ENCODE peak calls at places on chromosome 5, in nine cellular contexts. C is transverse colon; S is mammary epithelial cell; G is gastrocnemius medialis; P is mesendoderm; X is dorsolateral prefrontal cortex; N is endodermal cell; W is CD8-positive, alpha-beta memory T cell; T is iPS DF 6.9. I is an unnamed sample.

GRCh38 chr5:373710-374602 is 52.4 kb downstream of the AHRR start:
- DNase-seq in C (peak; percentile 34), S (peak; percentile 20), G (no peak), P (no peak), X (peak; percentile 29), N (peak; percentile 53), W (no peak), T (no peak), I (peak; percentile 27)

GRCh38 chr5:8585230-8586018 is 716.5 kb downstream of the MTRR start:
- DNase-seq in C (no peak), S (no peak), G (no peak), P (peak; percentile 33), X (no peak), N (peak; percentile 55), W (no peak), T (no peak), I (no peak)

GRCh38 chr5:83628360-83628759 is 92.3 kb downstream of the HAPLN1 start:
- DNase-seq in C (no peak), S (no peak), G (no peak), P (no peak), X (no peak), N (no peak), W (no peak), T (no peak), I (no peak)

GRCh38 chr5:95760291-95761191 is 29.4 kb downstream of the RHOBTB3 start:
- DNase-seq in C (no peak), S (peak; percentile 65), G (no peak), P (peak; percentile 41), X (no peak), N (no peak), W (no peak), T (no peak), I (no peak)

GRCh38 chr5:147310059-147310704 is 75.4 kb downstream of the STK32A start:
- DNase-seq in C (peak; percentile 87), S (peak; percentile 83), G (peak; percentile 16), P (peak; percentile 33), X (peak; percentile 37), N (peak; percentile 55), W (no peak), T (no peak), I (peak; percentile 85)

GRCh38 chr5:143014017-143014651 is 244.0 kb downstream of the ARHGAP26 start:
- DNase-seq in C (peak; percentile 19), S (no peak), G (no peak), P (peak; percentile 86), X (no peak), N (peak; percentile 94), W (no peak), T (peak; percentile 70), I (peak; percentile 59)

GRCh38 chr5:55031492-55031891 is 7.4 kb downstream of the GZMK start:
- DNase-seq in C (no peak), S (no peak), G (no peak), P (no peak), X (no peak), N (no peak), W (no peak), T (no peak), I (no peak)

GRCh38 chr5:74206571-74207550 is 433.7 kb downstream of the ENC1 start:
- DNase-seq in C (peak; percentile 17), S (peak; percentile 83), G (peak; percentile 33), P (no peak), X (peak; percentile 82), N (no peak), W (no peak), T (no peak), I (peak; percentile 59)

GRCh38 chr5:116847960-116848359 is 273.3 kb upstream of the SEMA6A start:
- DNase-seq in C (peak; percentile 12), S (no peak), G (no peak), P (no peak), X (no peak), N (no peak), W (no peak), T (no peak), I (no peak)

GRCh38 chr5:123950701-123951100 is 438.7 kb downstream of the CSNK1G3 start:
- DNase-seq in C (no peak), S (peak; percentile 56), G (no peak), P (no peak), X (no peak), N (no peak), W (no peak), T (no peak), I (no peak)

GRCh38 chr5:135312255-135312935 is 86.6 kb downstream of the MACROH2A1 start:
- DNase-seq in C (no peak), S (no peak), G (no peak), P (no peak), X (no peak), N (peak; percentile 22), W (no peak), T (no peak), I (peak; percentile 19)

GRCh38 chr5:150164640-150165039 is 1.9 kb upstream of the CDX1 start:
- DNase-seq in C (peak; percentile 63), S (no peak), G (no peak), P (no peak), X (no peak), N (no peak), W (no peak), T (no peak), I (no peak)

GRCh38 chr5:72377920-72378635 is 57.9 kb downstream of the PTCD2 start:
- DNase-seq in C (no peak), S (no peak), G (peak; percentile 62), P (no peak), X (no peak), N (no peak), W (no peak), T (no peak), I (no peak)

GRCh38 chr5:93249651-93250289 is 331.2 kb downstream of the NR2F1-AS1 start:
- DNase-seq in C (no peak), S (peak; percentile 53), G (no peak), P (no peak), X (no peak), N (no peak), W (no peak), T (no peak), I (no peak)

GRCh38 chr5:8577792-8578191 is 708.8 kb downstream of the MTRR start:
- DNase-seq in C (no peak), S (no peak), G (no peak), P (no peak), X (no peak), N (no peak), W (no peak), T (no peak), I (no peak)

GRCh38 chr5:123097871-123098735 is 9.1 kb downstream of the PRDM6 start:
- DNase-seq in C (no peak), S (no peak), G (no peak), P (peak; percentile 61), X (no peak), N (peak; percentile 72), W (no peak), T (no peak), I (no peak)

GRCh38 chr5:169115725-169116124 is 185.2 kb downstream of the SLIT3 start:
- DNase-seq in C (no peak), S (no peak), G (no peak), P (no peak), X (no peak), N (no peak), W (no peak), T (no peak), I (no peak)

DNA sequence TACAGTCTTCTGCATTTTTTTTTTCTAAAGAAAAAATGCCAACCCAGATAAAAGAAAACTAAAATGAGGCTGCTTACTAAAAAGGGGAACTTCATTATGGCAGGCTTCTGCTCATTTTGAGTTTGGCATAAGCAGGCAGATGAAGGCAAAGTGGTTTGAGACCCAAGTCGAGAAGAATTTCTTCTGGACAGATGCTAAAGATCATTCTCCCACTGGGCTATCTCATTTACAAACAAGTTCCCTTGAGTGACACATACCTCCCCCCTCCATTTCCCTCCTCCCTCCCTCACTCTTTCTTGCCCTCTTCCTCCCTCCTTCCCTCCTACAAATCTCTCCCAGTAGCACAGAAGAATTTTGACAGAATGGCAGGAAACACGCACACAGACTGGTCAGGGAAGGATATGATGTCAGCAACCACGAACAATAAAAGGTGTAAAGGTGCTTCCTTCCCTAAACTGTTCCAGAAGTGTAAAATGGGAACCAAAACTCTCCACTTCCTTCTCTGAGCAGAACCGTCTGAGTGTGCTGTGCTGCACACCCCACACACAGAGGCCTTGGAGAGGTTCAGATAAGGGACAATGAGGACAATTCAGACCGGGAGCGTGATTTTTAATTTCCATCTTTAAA is 55.9 kb downstream of the MEF2C start:
- DNase-seq in C (peak; percentile 33), S (peak; percentile 6), G (no peak), P (peak; percentile 51), X (no peak), N (no peak), W (no peak), T (no peak), I (no peak)
- H3K27ac ChIP-seq in C (peak overlapping the region; percentile 51), S (no peak overlapping the region), G (peak overlapping the region; percentile 85), P (no peak overlapping the region), X (peak overlapping the region; percentile 74), N (no peak overlapping the region), W (no peak overlapping the region), T (no peak overlapping the region), I (peak overlapping the region; percentile 30)

GRCh38 chr5:97480313-97480712 is 297.3 kb upstream of the RIOK2 start:
- DNase-seq in C (no peak), S (no peak), G (no peak), P (no peak), X (no peak), N (no peak), W (no peak), T (no peak), I (no peak)
- H3K27ac ChIP-seq in C (no peak overlapping the region), S (no peak overlapping the region), G (no peak overlapping the region), P (no peak overlapping the region), X (no peak overlapping the region), N (no peak overlapping the region), W (no peak overlapping the region), T (no peak overlapping the region), I (no peak overlapping the region)

GRCh38 chr5:138926257-138926656 is 51.1 kb upstream of the LRRTM2 start:
- DNase-seq in C (no peak), S (no peak), G (no peak), P (no peak), X (no peak), N (no peak), W (no peak), T (no peak), I (no peak)

GRCh38 chr5:138926688-138927448 is 51.7 kb upstream of the LRRTM2 start:
- DNase-seq in C (no peak), S (no peak), G (no peak), P (no peak), X (no peak), N (no peak), W (no peak), T (no peak), I (no peak)

GRCh38 chr5:138929571-138929955 is 54.4 kb upstream of the LRRTM2 start:
- DNase-seq in C (no peak), S (no peak), G (no peak), P (no peak), X (no peak), N (no peak), W (no peak), T (no peak), I (no peak)

GRCh38 chr5:138927979-138928378 is 52.8 kb upstream of the LRRTM2 start:
- DNase-seq in C (peak; percentile 43), S (no peak), G (no peak), P (no peak), X (peak; percentile 87), N (no peak), W (no peak), T (no peak), I (no peak)

GRCh38 chr5:138927539-138927938 is 52.4 kb upstream of the LRRTM2 start:
- DNase-seq in C (no peak), S (no peak), G (no peak), P (no peak), X (no peak), N (peak; percentile 24), W (no peak), T (no peak), I (no peak)
- H3K27ac ChIP-seq in C (no peak overlapping the region), S (no peak overlapping the region), G (no peak overlapping the region), P (no peak overlapping the region), X (peak overlapping the region; percentile 95), N (peak overlapping the region; percentile 12), W (no peak overlapping the region), T (no peak overlapping the region), I (peak overlapping the region; percentile 70)

GRCh38 chr5:57836921-57837320 is 354.3 kb upstream of the ACTBL2 start:
- DNase-seq in C (no peak), S (peak; percentile 32), G (no peak), P (no peak), X (no peak), N (no peak), W (no peak), T (no peak), I (no peak)
- H3K27ac ChIP-seq in C (no peak overlapping the region), S (peak overlapping the region; percentile 99), G (no peak overlapping the region), P (no peak overlapping the region), X (no peak overlapping the region), N (no peak overlapping the region), W (no peak overlapping the region), T (no peak overlapping the region), I (no peak overlapping the region)